ENCODE peak calls at places on chromosomes 12 and 14, in ten cellular contexts. D, S, L, H, K, E, V, P, N and B are unnamed samples.

GRCh38 chr12:124478416-124478815 is 89.0 kb downstream of the NCOR2 start:
- DNase-seq in D (no peak), S (no peak), L (no peak), H (no peak), K (no peak), E (no peak), V (no peak), P (no peak), N (no peak), B (no peak)

GRCh38 chr12:132560421-132560830 is 50.0 kb downstream of the LRCOL1 start:
- DNase-seq in D (no peak), S (peak; percentile 56), L (no peak), H (no peak), K (peak; percentile 27), E (no peak), V (no peak), P (no peak), N (peak; percentile 24), B (peak; percentile 54)

GRCh38 chr14:20578325-20578724 is 9.5 kb downstream of the RNASE11 start:
- DNase-seq in D (no peak), S (peak; percentile 90), L (no peak), H (no peak), K (no peak), E (no peak), V (no peak), P (no peak), N (no peak), B (no peak)

GRCh38 chr12:105083551-105084105 is 630 bp downstream of the ALDH1L2 start:
- DNase-seq in D (peak; percentile 44), S (peak; percentile 37), L (peak; percentile 74), H (peak; percentile 63), K (peak; percentile 58), E (no peak), V (peak; percentile 67), P (peak; percentile 7), N (peak; percentile 55), B (no peak)

GRCh38 chr14:50719911-50720759 is 52.0 kb upstream of the SAV1 start:
- DNase-seq in D (no peak), S (no peak), L (no peak), H (peak; percentile 36), K (peak; percentile 40), E (no peak), V (no peak), P (no peak), N (no peak), B (no peak)

GRCh38 chr14:104118006-104118844 is 20.2 kb upstream of the KIF26A start:
- DNase-seq in D (no peak), S (no peak), L (peak; percentile 51), H (no peak), K (no peak), E (no peak), V (peak; percentile 18), P (no peak), N (no peak), B (peak; percentile 18)

GRCh38 chr14:93916476-93916875 is 10.7 kb upstream of the FAM181A start:
- DNase-seq in D (no peak), S (no peak), L (no peak), H (no peak), K (no peak), E (no peak), V (no peak), P (no peak), N (no peak), B (no peak)

GRCh38 chr12:45655186-45655585 is 74.3 kb upstream of the ARID2 start:
- DNase-seq in D (no peak), S (peak; percentile 23), L (no peak), H (no peak), K (peak; percentile 63), E (peak; percentile 37), V (no peak), P (no peak), N (peak; percentile 38), B (no peak)

GRCh38 chr12:77300815-77301214 is 235.4 kb upstream of the E2F7 start:
- DNase-seq in D (no peak), S (no peak), L (no peak), H (no peak), K (no peak), E (no peak), V (no peak), P (no peak), N (no peak), B (no peak)

GRCh38 chr12:102474438-102475064 is 5.8 kb downstream of the IGF1 start:
- DNase-seq in D (no peak), S (no peak), L (no peak), H (peak; percentile 87), K (peak; percentile 3), E (no peak), V (no peak), P (no peak), N (no peak), B (no peak)

GRCh38 chr12:56158926-56159461 is 835 bp downstream of the MYL6 start:
- DNase-seq in D (peak; percentile 91), S (peak; percentile 83), L (peak; percentile 88), H (peak; percentile 53), K (peak; percentile 55), E (no peak), V (peak; percentile 78), P (peak; percentile 43), N (peak; percentile 59), B (no peak)

DNA sequence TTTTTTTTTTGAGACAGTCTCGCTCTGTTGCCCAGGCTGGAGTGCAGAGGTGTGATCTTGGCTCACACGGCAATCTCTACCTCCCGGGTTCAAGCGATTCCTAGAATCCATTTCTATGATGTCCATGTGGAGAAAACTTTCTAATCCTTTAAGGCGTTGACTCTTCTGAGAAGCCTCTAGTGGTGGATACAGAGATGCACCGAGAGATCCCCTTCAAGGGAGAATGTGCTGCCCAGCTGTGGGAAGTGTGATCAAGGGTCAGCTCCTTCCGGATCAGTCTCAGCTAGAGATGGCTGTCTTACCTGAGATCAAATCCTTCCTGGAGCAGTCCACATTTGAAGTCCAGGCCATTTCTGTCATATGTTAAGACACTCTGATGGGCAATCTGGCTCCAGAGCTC is 92.7 kb upstream of the HECTD1 start:
- DNase-seq in D (no peak), S (peak; percentile 61), L (no peak), H (no peak), K (no peak), E (no peak), V (no peak), P (no peak), N (no peak), B (no peak)
- TF ChIP-seq CTCF in D (no peak), S (peak; percentile 45), L (no peak), H (no peak), K (no peak), E (no peak), V (no peak), P (peak; percentile 28), N (no peak), B (no peak)

GRCh38 chr12:130195369-130195768 is 33.1 kb downstream of the FZD10 start:
- DNase-seq in D (no peak), S (no peak), L (no peak), H (no peak), K (no peak), E (no peak), V (no peak), P (no peak), N (no peak), B (no peak)

GRCh38 chr12:130194154-130194553 is 31.9 kb downstream of the FZD10 start:
- DNase-seq in D (no peak), S (no peak), L (no peak), H (no peak), K (no peak), E (no peak), V (no peak), P (no peak), N (no peak), B (no peak)

GRCh38 chr12:130196827-130197226 is 34.6 kb downstream of the FZD10 start:
- DNase-seq in D (no peak), S (no peak), L (no peak), H (no peak), K (no peak), E (no peak), V (no peak), P (no peak), N (no peak), B (no peak)

GRCh38 chr12:130195776-130196175 is 33.5 kb downstream of the FZD10 start:
- DNase-seq in D (no peak), S (no peak), L (no peak), H (no peak), K (no peak), E (no peak), V (no peak), P (no peak), N (no peak), B (no peak)

GRCh38 chr12:130192667-130193345 is 30.5 kb downstream of the FZD10 start:
- DNase-seq in D (no peak), S (no peak), L (no peak), H (no peak), K (no peak), E (no peak), V (no peak), P (no peak), N (no peak), B (no peak)
- TF ChIP-seq CTCF in D (no peak), S (no peak), L (no peak), H (no peak), K (no peak), E (no peak), V (no peak), P (peak; percentile 14), N (no peak), B (no peak)

DNA sequence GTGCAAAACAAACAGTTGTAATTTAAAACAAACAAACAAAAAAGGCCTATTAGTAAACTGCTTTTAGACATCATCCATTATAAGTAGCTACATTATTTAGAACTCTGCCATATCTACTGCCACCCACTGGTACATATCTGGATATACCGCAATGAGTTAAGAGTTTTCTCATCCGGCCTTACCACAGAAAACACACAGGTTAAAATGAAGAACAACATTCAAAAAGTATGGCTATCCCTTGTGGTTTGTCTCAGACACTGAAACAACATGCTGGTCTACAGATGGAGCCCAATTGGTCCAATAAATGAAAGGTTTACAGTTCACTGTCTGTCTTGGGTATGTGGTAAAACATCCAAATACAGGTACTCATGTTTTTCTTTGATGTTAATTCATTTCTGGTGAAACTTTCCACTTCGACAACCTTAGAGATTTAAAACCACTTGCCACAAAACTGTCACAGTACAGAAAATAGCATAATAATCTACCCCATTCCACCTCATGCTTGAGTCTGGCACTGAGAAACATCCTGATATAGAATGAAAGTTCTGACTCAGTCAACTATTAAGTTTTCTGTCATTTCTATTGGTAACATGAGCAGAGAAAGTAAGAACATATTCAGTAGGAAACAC is 354.3 kb downstream of the CEP128 start:
- DNase-seq in D (no peak), S (peak; percentile 56), L (no peak), H (peak; percentile 57), K (peak; percentile 49), E (no peak), V (no peak), P (no peak), N (peak; percentile 85), B (no peak)
- TF ChIP-seq CTCF in D (no peak), S (peak; percentile 71), L (peak; percentile 33), H (peak; percentile 71), K (peak; percentile 72), E (peak; percentile 22), V (peak; percentile 25), P (peak; percentile 68), N (peak; percentile 44), B (peak; percentile 40)

DNA sequence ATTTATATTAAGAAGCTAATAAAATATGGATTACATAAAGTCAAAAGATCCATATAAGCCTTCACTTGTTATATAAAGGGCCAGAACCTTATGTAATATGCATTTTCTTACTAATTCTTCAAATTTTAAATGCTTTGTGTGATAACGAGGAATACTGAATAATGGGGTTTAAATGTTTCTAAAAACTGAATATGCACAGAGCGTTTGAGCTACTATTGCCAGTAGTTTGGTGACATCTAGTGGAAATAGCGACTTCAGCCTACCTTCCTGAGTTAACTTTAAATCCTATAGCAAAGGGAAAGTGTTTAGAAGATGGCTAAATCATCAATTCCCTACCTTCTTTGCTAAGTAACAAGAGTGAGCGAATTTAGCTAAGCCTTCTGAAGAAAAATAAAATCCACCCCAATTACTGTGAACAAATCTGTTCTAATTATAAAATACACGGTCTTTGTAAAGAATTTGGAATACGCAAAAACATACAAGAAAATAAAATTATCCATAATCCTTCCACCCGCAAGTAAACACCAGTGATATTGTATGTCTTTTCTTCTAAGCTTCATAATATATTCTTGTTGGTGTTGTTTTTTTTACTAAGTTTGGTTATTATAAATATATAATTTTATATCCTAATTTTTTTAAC is 115.5 kb upstream of the G2E3 start:
- DNase-seq in D (no peak), S (peak; percentile 73), L (no peak), H (peak; percentile 30), K (peak; percentile 12), E (no peak), V (no peak), P (no peak), N (peak; percentile 44), B (no peak)
- TF ChIP-seq CTCF in D (no peak), S (peak; percentile 95), L (peak; percentile 12), H (peak; percentile 64), K (peak; percentile 62), E (no peak), V (peak; percentile 29), P (peak; percentile 78), N (peak; percentile 41), B (no peak)